ENCODE peak calls at places on chromosomes 12 and 14, in seven cellular contexts. J is lung, Z is MCF 10A, R is mesendoderm, L is Caco-2, X is uterus, F is left ventricle myocardium inferior. S is an unnamed sample.
A peak's percentile ranks its signal among the peaks of the same experiment; 100 is the strongest.

GRCh38 chr12:15200703-15201102 is 20.5 kb downstream of the RERG start:
- DNase-seq in X (no peak), R (no peak), F (no peak), L (no peak), Z (no peak), J (no peak), S (no peak)

GRCh38 chr14:94531187-94531586 is 21.9 kb upstream of the SERPINA12 start:
- DNase-seq in Z (no peak), L (no peak), J (no peak), X (no peak), F (no peak), R (no peak), S (no peak)

GRCh38 chr12:13000616-13000934 is 510 bp upstream of the HEBP1 start:
- DNase-seq in R (peak; percentile 73), X (no peak), Z (peak; percentile 54), J (no peak), L (no peak), F (no peak), S (peak; percentile 48)

GRCh38 chr12:112480931-112481330 is 62.2 kb downstream of the PTPN11 start:
- DNase-seq in Z (no peak), L (no peak), X (no peak), R (no peak), F (no peak), J (no peak), S (no peak)

GRCh38 chr12:122840580-122841513 is 5.6 kb downstream of the HIP1R start:
- DNase-seq in J (no peak), Z (no peak), F (no peak), L (no peak), X (no peak), R (peak; percentile 16), S (no peak)

GRCh38 chr14:91392623-91393303 is 24.9 kb downstream of the CCDC88C start:
- DNase-seq in L (no peak), Z (no peak), X (no peak), F (no peak), R (peak; percentile 94), J (no peak), S (no peak)

GRCh38 chr12:25266522-25266921 is 15.8 kb upstream of the KRAS start:
- DNase-seq in Z (no peak), L (no peak), J (no peak), X (no peak), R (no peak), F (no peak), S (no peak)

GRCh38 chr12:6507102-6507998 is 13.4 kb downstream of the NCAPD2 start:
- DNase-seq in Z (peak; percentile 6), L (peak; percentile 59), F (no peak), J (no peak), R (peak; percentile 57), X (no peak), S (no peak)

GRCh38 chr12:114400395-114400794 is 5.5 kb downstream of the TBX5 start:
- DNase-seq in L (no peak), J (no peak), X (no peak), Z (no peak), R (peak; percentile 69), F (peak; percentile 23), S (no peak)

GRCh38 chr12:50572275-50572674 is 67.5 kb downstream of the DIP2B start:
- DNase-seq in R (peak; percentile 56), X (peak; percentile 40), Z (peak; percentile 84), L (peak; percentile 58), F (no peak), J (no peak), S (no peak)

GRCh38 chr12:50088577-50089335 is 3.6 kb downstream of the SMARCD1 start:
- DNase-seq in F (no peak), Z (peak; percentile 73), R (peak; percentile 67), L (peak; percentile 77), J (peak; percentile 63), X (peak; percentile 52), S (no peak)

GRCh38 chr14:105588236-105588860 is 62.0 kb downstream of the TMEM121 start:
- DNase-seq in X (no peak), R (no peak), Z (no peak), J (no peak), F (no peak), L (no peak), S (no peak)

GRCh38 chr14:103292426-103293374 is 41.3 kb upstream of the EIF5 start:
- DNase-seq in X (peak; percentile 77), Z (peak; percentile 73), F (peak; percentile 72), J (peak; percentile 77), L (peak; percentile 83), R (peak; percentile 75), S (peak; percentile 45)

GRCh38 chr14:63867926-63868921 is 15.4 kb downstream of the SYNE2 start:
- DNase-seq in R (no peak), L (no peak), Z (no peak), J (no peak), X (no peak), F (no peak), S (no peak)